ENCODE peak calls at places on chromosomes 6 and 20, in nine cellular contexts. One of them, this sample, is unnamed.

GRCh38 chr6:53513056-53513455 is 31.8 kb downstream of the GCLC start:
- DNase-seq in psoas muscle: no peak
- DNase-seq in B cell: no peak
- DNase-seq in adrenal gland: no peak
- DNase-seq in transverse colon: no peak
- DNase-seq in HCT116: no peak
- DNase-seq in BE2C: no peak
- DNase-seq in endothelial cell: no peak
- DNase-seq in AG04449: no peak
- DNase-seq in this sample: no peak

GRCh38 chr6:29984992-29985391 is 42.7 kb downstream of the HLA-A start:
- DNase-seq in psoas muscle: no peak
- DNase-seq in AG04449: no peak
- DNase-seq in B cell: no peak
- DNase-seq in HCT116: no peak
- DNase-seq in adrenal gland: no peak
- DNase-seq in BE2C: no peak
- DNase-seq in endothelial cell: no peak
- DNase-seq in transverse colon: no peak
- DNase-seq in this sample: no peak

GRCh38 chr6:56714982-56715456 is 72.3 kb upstream of the DST start:
- DNase-seq in BE2C: peak
- DNase-seq in endothelial cell: no peak
- DNase-seq in HCT116: peak
- DNase-seq in adrenal gland: peak
- DNase-seq in transverse colon: no peak
- DNase-seq in B cell: no peak
- DNase-seq in AG04449: no peak
- DNase-seq in psoas muscle: no peak
- DNase-seq in this sample: no peak

GRCh38 chr6:56927538-56928453 is 27.1 kb upstream of the BEND6 start:
- DNase-seq in HCT116: no peak
- DNase-seq in adrenal gland: no peak
- DNase-seq in transverse colon: no peak
- DNase-seq in B cell: no peak
- DNase-seq in AG04449: no peak
- DNase-seq in psoas muscle: no peak
- DNase-seq in endothelial cell: no peak
- DNase-seq in BE2C: no peak
- DNase-seq in this sample: no peak

GRCh38 chr20:21518292-21518991 is 4.6 kb upstream of the NKX2-2 start:
- DNase-seq in psoas muscle: no peak
- DNase-seq in AG04449: no peak
- DNase-seq in adrenal gland: no peak
- DNase-seq in HCT116: no peak
- DNase-seq in endothelial cell: no peak
- DNase-seq in BE2C: no peak
- DNase-seq in transverse colon: no peak
- DNase-seq in B cell: no peak
- DNase-seq in this sample: no peak

GRCh38 chr20:2357114-2357513 is 23.6 kb upstream of the TGM6 start:
- DNase-seq in B cell: no peak
- DNase-seq in endothelial cell: no peak
- DNase-seq in psoas muscle: no peak
- DNase-seq in BE2C: no peak
- DNase-seq in adrenal gland: no peak
- DNase-seq in AG04449: no peak
- DNase-seq in transverse colon: no peak
- DNase-seq in HCT116: no peak
- DNase-seq in this sample: no peak

GRCh38 chr20:16671753-16672152 is 58.1 kb upstream of the SNRPB2 start:
- DNase-seq in transverse colon: no peak
- DNase-seq in psoas muscle: no peak
- DNase-seq in AG04449: no peak
- DNase-seq in BE2C: no peak
- DNase-seq in adrenal gland: no peak
- DNase-seq in endothelial cell: no peak
- DNase-seq in B cell: no peak
- DNase-seq in HCT116: no peak
- DNase-seq in this sample: no peak

GRCh38 chr6:136989591-136990578 is 54.9 kb downstream of the IL20RA start:
- DNase-seq in psoas muscle: no peak
- DNase-seq in AG04449: no peak
- DNase-seq in HCT116: no peak
- DNase-seq in adrenal gland: no peak
- DNase-seq in transverse colon: peak
- DNase-seq in endothelial cell: peak
- DNase-seq in B cell: no peak
- DNase-seq in BE2C: peak
- DNase-seq in this sample: peak

GRCh38 chr6:74597266-74597665 is 608.6 kb downstream of the COL12A1 start:
- DNase-seq in adrenal gland: no peak
- DNase-seq in psoas muscle: no peak
- DNase-seq in HCT116: no peak
- DNase-seq in endothelial cell: no peak
- DNase-seq in AG04449: no peak
- DNase-seq in B cell: no peak
- DNase-seq in BE2C: no peak
- DNase-seq in transverse colon: no peak
- DNase-seq in this sample: no peak

GRCh38 chr6:32244946-32245398 is 21.1 kb upstream of the NOTCH4 start:
- DNase-seq in AG04449: no peak
- DNase-seq in B cell: peak
- DNase-seq in psoas muscle: peak
- DNase-seq in BE2C: peak
- DNase-seq in endothelial cell: peak
- DNase-seq in HCT116: peak
- DNase-seq in adrenal gland: peak
- DNase-seq in transverse colon: peak
- DNase-seq in this sample: peak

GRCh38 chr6:71288228-71289038 is at the start of gene OGFRL1:
- DNase-seq in transverse colon: peak
- DNase-seq in B cell: peak
- DNase-seq in BE2C: peak
- DNase-seq in endothelial cell: peak
- DNase-seq in psoas muscle: peak
- DNase-seq in adrenal gland: peak
- DNase-seq in AG04449: no peak
- DNase-seq in HCT116: no peak
- DNase-seq in this sample: peak

GRCh38 chr6:142900467-142900961 is 44.5 kb downstream of the HIVEP2 start:
- DNase-seq in transverse colon: no peak
- DNase-seq in psoas muscle: no peak
- DNase-seq in adrenal gland: no peak
- DNase-seq in HCT116: no peak
- DNase-seq in endothelial cell: no peak
- DNase-seq in B cell: no peak
- DNase-seq in AG04449: no peak
- DNase-seq in BE2C: no peak
- DNase-seq in this sample: no peak

GRCh38 chr6:161549977-161550655 is 276.3 kb upstream of the AGPAT4 start:
- DNase-seq in psoas muscle: no peak
- DNase-seq in AG04449: no peak
- DNase-seq in adrenal gland: no peak
- DNase-seq in BE2C: no peak
- DNase-seq in endothelial cell: no peak
- DNase-seq in B cell: no peak
- DNase-seq in transverse colon: no peak
- DNase-seq in HCT116: peak
- DNase-seq in this sample: no peak

DNA sequence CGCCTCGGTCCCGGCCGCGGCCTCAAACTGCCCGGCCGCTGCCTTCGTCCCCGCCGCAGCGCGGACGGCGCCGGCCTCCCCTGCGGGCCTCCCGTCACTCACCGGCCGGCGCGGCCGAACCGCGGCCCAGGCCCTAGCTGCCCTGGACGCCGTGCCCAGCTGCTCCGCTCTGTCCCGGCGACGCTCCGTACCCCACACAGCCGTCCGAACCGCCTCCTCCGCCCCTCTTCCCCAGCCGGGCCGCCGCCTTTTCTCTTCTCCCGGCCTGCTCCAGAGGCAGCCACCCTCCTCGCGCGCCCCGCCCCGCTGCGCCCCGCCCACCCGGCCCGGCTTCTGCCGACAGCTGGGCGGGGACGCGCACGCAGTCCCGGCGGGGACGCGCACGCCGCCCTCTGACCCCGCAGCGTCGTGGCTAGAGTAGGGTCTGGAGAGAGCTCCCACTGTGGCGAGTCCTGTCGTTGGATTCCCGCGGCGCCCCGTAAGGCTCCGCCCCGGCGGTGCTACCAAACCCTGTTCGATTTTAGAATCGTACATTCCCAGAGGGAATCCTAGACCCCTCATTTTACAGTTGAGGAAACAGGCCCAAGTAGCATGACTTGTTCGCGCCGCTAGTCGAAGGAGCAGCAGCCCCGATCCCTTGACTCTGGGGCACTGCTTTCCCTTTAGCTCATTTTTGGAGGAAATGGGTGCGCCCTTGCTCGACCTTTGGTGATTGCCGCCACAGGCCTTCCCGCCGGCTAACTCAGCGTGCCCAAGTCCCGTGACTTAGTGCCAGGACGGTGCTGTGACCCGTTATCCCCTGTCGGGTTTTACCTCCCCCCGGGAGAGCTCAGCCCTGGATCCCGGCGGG is at the start of gene FBXO30:
- DNase-seq in AG04449: no peak
- DNase-seq in B cell: peak
- DNase-seq in HCT116: peak
- DNase-seq in transverse colon: peak
- DNase-seq in endothelial cell: peak
- DNase-seq in psoas muscle: peak
- DNase-seq in BE2C: peak
- DNase-seq in adrenal gland: peak
- DNase-seq in this sample: peak
- TF ChIP-seq CTCF in AG04449: peak
- TF ChIP-seq CTCF in B cell: peak
- TF ChIP-seq CTCF in HCT116: no peak
- TF ChIP-seq CTCF in transverse colon: peak
- TF ChIP-seq CTCF in endothelial cell: no peak
- TF ChIP-seq CTCF in psoas muscle: no peak
- TF ChIP-seq CTCF in BE2C: no peak
- TF ChIP-seq CTCF in adrenal gland: peak
- TF ChIP-seq CTCF in this sample: peak

GRCh38 chr6:47073125-47074110 is 31.3 kb upstream of the ADGRF1 start:
- DNase-seq in B cell: no peak
- DNase-seq in psoas muscle: no peak
- DNase-seq in HCT116: peak
- DNase-seq in adrenal gland: no peak
- DNase-seq in BE2C: no peak
- DNase-seq in transverse colon: no peak
- DNase-seq in AG04449: no peak
- DNase-seq in endothelial cell: no peak
- DNase-seq in this sample: no peak

GRCh38 chr6:47075168-47075567 is 33.0 kb upstream of the ADGRF1 start:
- DNase-seq in psoas muscle: no peak
- DNase-seq in B cell: no peak
- DNase-seq in transverse colon: no peak
- DNase-seq in BE2C: no peak
- DNase-seq in HCT116: no peak
- DNase-seq in AG04449: no peak
- DNase-seq in adrenal gland: no peak
- DNase-seq in endothelial cell: no peak
- DNase-seq in this sample: no peak

GRCh38 chr6:47076422-47077344 is 34.6 kb upstream of the ADGRF1 start:
- DNase-seq in adrenal gland: peak
- DNase-seq in B cell: no peak
- DNase-seq in BE2C: peak
- DNase-seq in endothelial cell: no peak
- DNase-seq in psoas muscle: no peak
- DNase-seq in AG04449: no peak
- DNase-seq in HCT116: no peak
- DNase-seq in transverse colon: peak
- DNase-seq in this sample: no peak

GRCh38 chr6:47078991-47079390 is 36.9 kb upstream of the ADGRF1 start:
- DNase-seq in B cell: no peak
- DNase-seq in BE2C: no peak
- DNase-seq in adrenal gland: no peak
- DNase-seq in psoas muscle: no peak
- DNase-seq in AG04449: no peak
- DNase-seq in HCT116: no peak
- DNase-seq in transverse colon: no peak
- DNase-seq in endothelial cell: no peak
- DNase-seq in this sample: no peak

DNA sequence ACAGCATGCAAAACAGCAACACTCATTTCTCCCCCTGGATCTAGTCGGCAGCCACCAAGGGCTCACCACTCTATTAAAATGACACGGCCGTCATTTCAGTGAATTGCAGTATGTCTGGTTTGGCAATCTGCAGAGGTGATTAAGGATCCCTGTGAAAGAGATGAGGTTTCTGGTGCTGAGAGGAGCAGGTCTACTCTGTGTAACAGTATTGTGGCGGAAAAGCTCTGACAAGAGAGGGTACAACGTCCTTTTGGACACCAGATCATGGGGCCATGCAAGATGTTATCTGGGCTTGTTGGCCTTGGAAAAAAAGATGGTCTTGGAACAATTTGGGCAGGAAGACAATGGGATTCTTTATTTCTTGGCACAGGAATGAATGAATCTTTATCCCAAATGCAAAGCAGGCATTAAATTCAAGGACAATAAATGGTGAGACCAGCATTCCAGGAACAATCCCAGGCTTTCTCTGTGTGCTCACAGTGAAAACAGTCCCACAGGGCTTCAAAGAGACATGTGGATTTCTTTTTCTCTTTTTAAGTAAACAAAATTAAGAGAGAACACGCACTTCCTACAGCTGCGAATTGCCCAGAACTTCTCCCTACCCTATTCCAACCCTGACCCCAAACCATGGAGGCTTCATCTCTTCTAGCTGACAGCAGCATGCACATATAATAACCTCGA is 33.7 kb upstream of the ADGRF1 start:
- DNase-seq in psoas muscle: no peak
- DNase-seq in adrenal gland: no peak
- DNase-seq in BE2C: no peak
- DNase-seq in AG04449: no peak
- DNase-seq in transverse colon: no peak
- DNase-seq in B cell: no peak
- DNase-seq in endothelial cell: no peak
- DNase-seq in HCT116: no peak
- DNase-seq in this sample: no peak
- TF ChIP-seq CTCF in psoas muscle: no peak
- TF ChIP-seq CTCF in adrenal gland: no peak
- TF ChIP-seq CTCF in BE2C: no peak
- TF ChIP-seq CTCF in AG04449: no peak
- TF ChIP-seq CTCF in transverse colon: no peak
- TF ChIP-seq CTCF in B cell: no peak
- TF ChIP-seq CTCF in endothelial cell: no peak
- TF ChIP-seq CTCF in HCT116: no peak
- TF ChIP-seq CTCF in this sample: no peak

GRCh38 chr6:160297310-160297709 is 38.7 kb upstream of the SLC22A2 start:
- DNase-seq in AG04449: no peak
- DNase-seq in endothelial cell: no peak
- DNase-seq in adrenal gland: no peak
- DNase-seq in transverse colon: peak
- DNase-seq in B cell: no peak
- DNase-seq in psoas muscle: no peak
- DNase-seq in HCT116: no peak
- DNase-seq in BE2C: no peak
- DNase-seq in this sample: no peak
- TF ChIP-seq CTCF in AG04449: no peak
- TF ChIP-seq CTCF in endothelial cell: no peak
- TF ChIP-seq CTCF in adrenal gland: no peak
- TF ChIP-seq CTCF in transverse colon: no peak
- TF ChIP-seq CTCF in B cell: no peak
- TF ChIP-seq CTCF in psoas muscle: peak
- TF ChIP-seq CTCF in HCT116: peak
- TF ChIP-seq CTCF in BE2C: no peak
- TF ChIP-seq CTCF in this sample: no peak

GRCh38 chr6:17707371-17707651 is 586 bp upstream of the NUP153 start:
- DNase-seq in BE2C: no peak
- DNase-seq in transverse colon: no peak
- DNase-seq in adrenal gland: no peak
- DNase-seq in HCT116: no peak
- DNase-seq in psoas muscle: no peak
- DNase-seq in AG04449: no peak
- DNase-seq in endothelial cell: no peak
- DNase-seq in B cell: no peak
- DNase-seq in this sample: no peak
- TF ChIP-seq CTCF in BE2C: no peak
- TF ChIP-seq CTCF in transverse colon: no peak
- TF ChIP-seq CTCF in adrenal gland: no peak
- TF ChIP-seq CTCF in HCT116: no peak
- TF ChIP-seq CTCF in psoas muscle: no peak
- TF ChIP-seq CTCF in AG04449: no peak
- TF ChIP-seq CTCF in endothelial cell: no peak
- TF ChIP-seq CTCF in B cell: no peak
- TF ChIP-seq CTCF in this sample: no peak